ENCODE peak calls at places on chromosomes 2 and 18, in seven cellular contexts. F, E, P, I, Q, Z and X are unnamed samples.

GRCh38 chr2:32067549-32067948 is 4.2 kb downstream of the SPAST start:
- ATAC-seq in F (no peak), E (no peak), P (no peak), I (no peak), Q (no peak), Z (no peak), X (no peak)

GRCh38 chr2:205858781-205859478 is 176.6 kb downstream of the NRP2 start:
- ATAC-seq in F (no peak), E (no peak), P (peak; percentile 62), I (no peak), Q (no peak), Z (peak; percentile 43), X (peak; percentile 71)

GRCh38 chr2:95799892-95800291 is 191.7 kb downstream of the ANKRD36C start:
- ATAC-seq in F (no peak), E (no peak), P (no peak), I (no peak), Q (no peak), Z (no peak), X (no peak)

GRCh38 chr2:215460682-215461081 is 24.8 kb upstream of the FN1 start:
- ATAC-seq in F (no peak), E (no peak), P (peak; percentile 70), I (no peak), Q (no peak), Z (no peak), X (no peak)

GRCh38 chr2:173793649-173794565 is 171.3 kb downstream of the SP3 start:
- ATAC-seq in F (no peak), E (no peak), P (no peak), I (no peak), Q (no peak), Z (peak; percentile 77), X (no peak)

GRCh38 chr18:61975526-61976326 is 82.9 kb upstream of the RNF152 start:
- ATAC-seq in F (peak; percentile 65), E (peak; percentile 80), P (no peak), I (peak; percentile 64), Q (peak; percentile 93), Z (no peak), X (no peak)

GRCh38 chr18:68439672-68440071 is 275.2 kb downstream of the TMX3 start:
- ATAC-seq in F (no peak), E (no peak), P (no peak), I (no peak), Q (no peak), Z (no peak), X (no peak)

GRCh38 chr2:11899264-11899818 is 152.9 kb downstream of the LPIN1 start:
- ATAC-seq in F (no peak), E (no peak), P (no peak), I (no peak), Q (no peak), Z (no peak), X (peak; percentile 83)

GRCh38 chr2:227613272-227613660 is 1.4 kb downstream of the SCYGR3 start:
- ATAC-seq in F (no peak), E (no peak), P (no peak), I (no peak), Q (no peak), Z (peak; percentile 69), X (peak; percentile 83)

GRCh38 chr2:40551081-40551480 is 99.2 kb upstream of the SLC8A1 start:
- ATAC-seq in F (no peak), E (no peak), P (no peak), I (no peak), Q (no peak), Z (no peak), X (no peak)

GRCh38 chr2:17545680-17546613 is 5.5 kb downstream of the VSNL1 start:
- ATAC-seq in F (no peak), E (no peak), P (no peak), I (no peak), Q (no peak), Z (no peak), X (no peak)